ENCODE peak calls at places on chromosome 21, in six cellular contexts. One of them, this sample, is unnamed.

GRCh38 chr21:33490991-33491372 is 534 bp downstream of the DNAJC28 start:
- DNase-seq in adrenal gland: no peak
- DNase-seq in BJ: no peak
- DNase-seq in A549: no peak
- DNase-seq in foreskin fibroblast: no peak
- DNase-seq in Karpas-422: no peak
- DNase-seq in this sample: no peak

GRCh38 chr21:19236209-19236608 is 832.6 kb upstream of the TMPRSS15 start:
- DNase-seq in Karpas-422: no peak
- DNase-seq in A549: no peak
- DNase-seq in foreskin fibroblast: no peak
- DNase-seq in adrenal gland: no peak
- DNase-seq in BJ: no peak
- DNase-seq in this sample: no peak

GRCh38 chr21:38472709-38473108 is 25.6 kb downstream of the ERG start:
- DNase-seq in adrenal gland: no peak
- DNase-seq in BJ: no peak
- DNase-seq in foreskin fibroblast: no peak
- DNase-seq in A549: no peak
- DNase-seq in Karpas-422: no peak
- DNase-seq in this sample: no peak

GRCh38 chr21:31371715-31372114 is 27.7 kb upstream of the TIAM1 start:
- DNase-seq in foreskin fibroblast: no peak
- DNase-seq in BJ: no peak
- DNase-seq in adrenal gland: no peak
- DNase-seq in Karpas-422: no peak
- DNase-seq in A549: no peak
- DNase-seq in this sample: no peak

GRCh38 chr21:31845151-31845550 is 27.7 kb upstream of the HUNK start:
- DNase-seq in adrenal gland: no peak
- DNase-seq in Karpas-422: no peak
- DNase-seq in A549: no peak
- DNase-seq in BJ: no peak
- DNase-seq in foreskin fibroblast: no peak
- DNase-seq in this sample: no peak

GRCh38 chr21:39006653-39007417 is 176.4 kb downstream of the PSMG1 start:
- DNase-seq in foreskin fibroblast: no peak
- DNase-seq in A549: no peak
- DNase-seq in Karpas-422: no peak
- DNase-seq in adrenal gland: peak
- DNase-seq in BJ: no peak
- DNase-seq in this sample: no peak

GRCh38 chr21:37878946-37879660 is 37.2 kb downstream of the KCNJ6 start:
- DNase-seq in Karpas-422: no peak
- DNase-seq in A549: peak
- DNase-seq in adrenal gland: no peak
- DNase-seq in foreskin fibroblast: peak
- DNase-seq in BJ: no peak
- DNase-seq in this sample: peak

GRCh38 chr21:32412162-32412997 is at the start of gene EVA1C:
- DNase-seq in Karpas-422: no peak
- DNase-seq in foreskin fibroblast: peak
- DNase-seq in A549: peak
- DNase-seq in adrenal gland: peak
- DNase-seq in BJ: no peak
- DNase-seq in this sample: no peak

GRCh38 chr21:32336711-32337110 is 38.1 kb downstream of the MRAP start:
- DNase-seq in Karpas-422: no peak
- DNase-seq in A549: no peak
- DNase-seq in adrenal gland: no peak
- DNase-seq in BJ: no peak
- DNase-seq in foreskin fibroblast: peak
- DNase-seq in this sample: no peak

GRCh38 chr21:38056481-38056880 is 140.2 kb upstream of the KCNJ6 start:
- DNase-seq in adrenal gland: no peak
- DNase-seq in foreskin fibroblast: no peak
- DNase-seq in BJ: no peak
- DNase-seq in A549: no peak
- DNase-seq in Karpas-422: no peak
- DNase-seq in this sample: no peak

GRCh38 chr21:46125846-46126301 is 28.0 kb downstream of the COL6A2 start:
- DNase-seq in foreskin fibroblast: no peak
- DNase-seq in adrenal gland: peak
- DNase-seq in Karpas-422: no peak
- DNase-seq in BJ: no peak
- DNase-seq in A549: no peak
- DNase-seq in this sample: no peak

GRCh38 chr21:40118527-40118926 is 251.3 kb downstream of the PCP4 start:
- DNase-seq in adrenal gland: no peak
- DNase-seq in Karpas-422: no peak
- DNase-seq in foreskin fibroblast: no peak
- DNase-seq in BJ: no peak
- DNase-seq in A549: no peak
- DNase-seq in this sample: no peak

GRCh38 chr21:46605759-46606426 is 1.0 kb upstream of the S100B start:
- DNase-seq in Karpas-422: peak
- DNase-seq in BJ: no peak
- DNase-seq in foreskin fibroblast: no peak
- DNase-seq in A549: no peak
- DNase-seq in adrenal gland: peak
- DNase-seq in this sample: no peak

GRCh38 chr21:39314155-39315027 is 959 bp upstream of the BRWD1 start:
- DNase-seq in adrenal gland: peak
- DNase-seq in A549: peak
- DNase-seq in BJ: no peak
- DNase-seq in Karpas-422: peak
- DNase-seq in foreskin fibroblast: peak
- DNase-seq in this sample: no peak

GRCh38 chr21:14900058-14900457 is 164.7 kb downstream of the NRIP1 start:
- DNase-seq in BJ: no peak
- DNase-seq in adrenal gland: no peak
- DNase-seq in foreskin fibroblast: peak
- DNase-seq in Karpas-422: no peak
- DNase-seq in A549: no peak
- DNase-seq in this sample: no peak

GRCh38 chr21:30240661-30241060 is 24.8 kb upstream of the CLDN8 start:
- DNase-seq in foreskin fibroblast: no peak
- DNase-seq in Karpas-422: no peak
- DNase-seq in A549: no peak
- DNase-seq in adrenal gland: no peak
- DNase-seq in BJ: no peak
- DNase-seq in this sample: no peak

GRCh38 chr21:26732442-26733221 is 112.6 kb downstream of the ADAMTS1 start:
- DNase-seq in foreskin fibroblast: peak
- DNase-seq in A549: peak
- DNase-seq in Karpas-422: peak
- DNase-seq in adrenal gland: peak
- DNase-seq in BJ: no peak
- DNase-seq in this sample: no peak

GRCh38 chr21:26067836-26068401 is 102.7 kb downstream of the APP start:
- DNase-seq in foreskin fibroblast: no peak
- DNase-seq in BJ: no peak
- DNase-seq in adrenal gland: no peak
- DNase-seq in A549: no peak
- DNase-seq in Karpas-422: no peak
- DNase-seq in this sample: no peak

GRCh38 chr21:39088831-39089380 is 94.3 kb downstream of the PSMG1 start:
- DNase-seq in Karpas-422: peak
- DNase-seq in adrenal gland: no peak
- DNase-seq in A549: peak
- DNase-seq in foreskin fibroblast: peak
- DNase-seq in BJ: no peak
- DNase-seq in this sample: no peak

GRCh38 chr21:39085843-39086415 is 97.3 kb downstream of the PSMG1 start:
- DNase-seq in foreskin fibroblast: no peak
- DNase-seq in Karpas-422: peak
- DNase-seq in adrenal gland: no peak
- DNase-seq in A549: no peak
- DNase-seq in BJ: no peak
- DNase-seq in this sample: no peak

GRCh38 chr21:25682382-25682781 is 43.3 kb downstream of the JAM2 start:
- DNase-seq in foreskin fibroblast: no peak
- DNase-seq in Karpas-422: no peak
- DNase-seq in adrenal gland: no peak
- DNase-seq in BJ: no peak
- DNase-seq in A549: no peak
- DNase-seq in this sample: no peak

GRCh38 chr21:38351961-38352521 is 95.2 kb downstream of the KCNJ15 start:
- DNase-seq in Karpas-422: no peak
- DNase-seq in BJ: peak
- DNase-seq in A549: peak
- DNase-seq in adrenal gland: no peak
- DNase-seq in foreskin fibroblast: peak
- DNase-seq in this sample: peak

GRCh38 chr21:32813265-32813903 is 41.8 kb upstream of the PAXBP1 start:
- DNase-seq in adrenal gland: no peak
- DNase-seq in BJ: no peak
- DNase-seq in Karpas-422: no peak
- DNase-seq in A549: no peak
- DNase-seq in foreskin fibroblast: peak
- DNase-seq in this sample: no peak

GRCh38 chr21:32372755-32373154 is 20.1 kb downstream of the URB1 start:
- DNase-seq in foreskin fibroblast: no peak
- DNase-seq in A549: no peak
- DNase-seq in Karpas-422: no peak
- DNase-seq in adrenal gland: no peak
- DNase-seq in BJ: no peak
- DNase-seq in this sample: no peak

GRCh38 chr21:36803801-36804452 is 105.0 kb downstream of the SIM2 start:
- DNase-seq in Karpas-422: no peak
- DNase-seq in adrenal gland: no peak
- DNase-seq in foreskin fibroblast: no peak
- DNase-seq in A549: no peak
- DNase-seq in BJ: no peak
- DNase-seq in this sample: no peak

DNA sequence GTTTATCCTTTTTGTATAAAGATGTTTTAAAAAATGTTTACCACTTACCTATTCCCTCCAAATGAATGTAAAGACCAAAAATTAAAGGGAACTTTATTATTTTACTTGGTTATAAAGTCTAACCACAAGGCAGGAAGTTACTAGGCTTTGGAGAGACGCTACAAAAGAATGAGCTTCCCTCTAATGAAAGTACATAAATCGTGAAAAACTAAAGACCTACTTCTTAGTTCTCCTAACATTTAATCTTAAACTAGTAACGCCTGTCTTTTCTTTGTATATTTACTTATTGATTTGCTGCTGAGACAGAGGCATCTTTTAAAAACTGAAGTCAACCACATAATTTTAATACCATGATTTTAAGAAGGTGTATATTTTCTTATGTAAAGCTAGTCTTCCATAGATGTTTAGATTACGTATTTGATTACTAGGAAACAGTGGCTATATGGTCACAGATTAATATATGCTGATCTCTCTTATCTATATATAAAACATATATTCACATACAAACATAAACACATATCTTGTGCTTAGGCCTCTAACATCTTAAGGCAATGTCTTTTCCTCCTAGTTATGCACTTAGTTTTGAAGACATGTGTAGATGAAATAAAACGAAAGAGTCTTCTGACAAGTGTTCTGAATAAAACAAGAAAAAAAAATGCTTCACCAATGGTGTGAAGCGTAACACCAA is 466.9 kb downstream of the USP25 start:
- DNase-seq in foreskin fibroblast: peak
- DNase-seq in A549: no peak
- DNase-seq in adrenal gland: no peak
- DNase-seq in Karpas-422: no peak
- DNase-seq in BJ: no peak
- DNase-seq in this sample: no peak
- H3K4me3 ChIP-seq in foreskin fibroblast: peak
- H3K4me3 ChIP-seq in A549: peak
- H3K4me3 ChIP-seq in adrenal gland: no peak
- H3K4me3 ChIP-seq in Karpas-422: no peak
- H3K4me3 ChIP-seq in BJ: peak
- H3K4me3 ChIP-seq in this sample: peak

GRCh38 chr21:23384679-23385078 is 2222.6 kb downstream of the MRPL39 start:
- DNase-seq in foreskin fibroblast: no peak
- DNase-seq in adrenal gland: no peak
- DNase-seq in A549: no peak
- DNase-seq in BJ: no peak
- DNase-seq in Karpas-422: no peak
- DNase-seq in this sample: no peak
- H3K4me3 ChIP-seq in foreskin fibroblast: no peak
- H3K4me3 ChIP-seq in adrenal gland: no peak
- H3K4me3 ChIP-seq in A549: no peak
- H3K4me3 ChIP-seq in BJ: no peak
- H3K4me3 ChIP-seq in Karpas-422: no peak
- H3K4me3 ChIP-seq in this sample: no peak

DNA sequence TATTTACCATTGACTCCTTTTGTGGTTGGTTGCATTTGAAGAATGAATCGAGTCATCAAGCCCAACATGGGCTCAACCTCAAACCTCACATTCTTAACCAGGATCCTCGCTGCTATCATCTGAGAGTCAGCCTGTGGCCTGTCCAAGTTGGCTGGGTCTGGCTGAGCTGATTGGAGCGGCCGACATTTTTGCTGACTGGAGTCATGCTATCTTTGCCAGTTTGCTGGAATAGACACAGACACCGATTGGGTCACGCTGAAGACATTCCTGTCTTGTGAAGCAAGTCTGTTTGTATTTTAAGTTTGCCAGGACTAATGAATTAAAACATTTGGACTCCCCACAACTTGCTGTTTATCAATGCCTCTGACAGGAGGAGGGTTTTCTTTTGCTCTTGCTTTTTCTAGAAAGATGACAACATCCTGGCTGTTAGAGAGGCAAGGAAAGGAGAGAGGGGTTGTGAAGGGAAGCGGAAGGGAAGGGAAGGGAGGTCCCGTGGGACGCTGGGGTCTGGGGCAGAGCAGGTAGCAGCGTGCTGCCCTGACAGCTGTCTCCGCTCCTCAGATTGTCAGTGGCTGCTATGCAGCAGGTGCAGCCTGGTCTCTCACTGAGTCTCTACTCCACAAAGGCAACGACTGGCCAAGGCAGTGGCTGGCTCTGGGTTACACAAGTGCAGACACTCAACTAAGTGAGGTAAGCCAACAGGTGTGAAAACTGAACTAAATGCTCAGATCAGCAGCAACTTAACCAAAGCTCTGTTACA is at the start of gene MAP3K7CL:
- DNase-seq in A549: no peak
- DNase-seq in BJ: peak
- DNase-seq in adrenal gland: peak
- DNase-seq in Karpas-422: no peak
- DNase-seq in foreskin fibroblast: peak
- DNase-seq in this sample: peak
- H3K4me3 ChIP-seq in A549: no peak
- H3K4me3 ChIP-seq in BJ: no peak
- H3K4me3 ChIP-seq in adrenal gland: no peak
- H3K4me3 ChIP-seq in Karpas-422: no peak
- H3K4me3 ChIP-seq in foreskin fibroblast: no peak
- H3K4me3 ChIP-seq in this sample: no peak

DNA sequence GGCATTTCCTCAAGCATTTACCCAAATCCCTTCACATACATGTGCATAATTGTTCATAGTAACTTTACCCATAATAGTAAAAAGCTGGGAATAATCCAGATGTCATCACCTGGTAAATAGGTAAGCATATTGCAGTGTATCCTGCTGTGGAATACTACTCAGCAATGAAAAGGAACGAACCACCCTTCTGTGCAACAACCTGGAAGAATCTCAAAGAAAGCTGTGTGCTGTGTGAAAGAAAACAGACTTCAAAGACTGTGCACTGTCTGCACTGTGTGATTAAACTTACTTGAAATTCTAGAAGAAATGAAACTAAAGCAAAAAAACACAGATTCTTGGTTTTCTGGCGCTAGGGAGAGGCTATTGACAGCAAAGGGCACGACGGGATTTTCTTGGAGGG is 13.5 kb downstream of the TFF2 start:
- DNase-seq in A549: no peak
- DNase-seq in foreskin fibroblast: no peak
- DNase-seq in Karpas-422: no peak
- DNase-seq in adrenal gland: no peak
- DNase-seq in BJ: no peak
- DNase-seq in this sample: no peak
- H3K4me3 ChIP-seq in A549: no peak
- H3K4me3 ChIP-seq in foreskin fibroblast: no peak
- H3K4me3 ChIP-seq in Karpas-422: no peak
- H3K4me3 ChIP-seq in adrenal gland: no peak
- H3K4me3 ChIP-seq in BJ: no peak
- H3K4me3 ChIP-seq in this sample: no peak